ENCODE peak calls at places on chromosomes 7 and 10, in six cellular contexts. J, F, T, V, D and Z are unnamed samples.

GRCh38 chr10:43322769-43323168 is 48.7 kb upstream of the FXYD4 start:
- DNase-seq in J (peak; percentile 66), F (peak; percentile 88), T (peak; percentile 72), V (peak; percentile 90), D (no peak), Z (no peak)

GRCh38 chr7:124009321-124009720 is 23.5 kb downstream of the TMEM229A start:
- DNase-seq in J (no peak), F (no peak), T (no peak), V (no peak), D (no peak), Z (no peak)

GRCh38 chr7:186516-187113 is 5.8 kb upstream of the FAM20C start:
- DNase-seq in J (no peak), F (no peak), T (no peak), V (no peak), D (no peak), Z (no peak)

GRCh38 chr7:30992414-30992813 is 28.7 kb downstream of the GHRHR start:
- DNase-seq in J (no peak), F (no peak), T (no peak), V (no peak), D (no peak), Z (peak; percentile 25)

GRCh38 chr10:26844381-26844780 is 16.4 kb downstream of the ABI1 start:
- DNase-seq in J (no peak), F (no peak), T (no peak), V (no peak), D (no peak), Z (no peak)

GRCh38 chr10:31017534-31018361 is 13.9 kb downstream of the ZNF438 start:
- DNase-seq in J (no peak), F (no peak), T (no peak), V (no peak), D (no peak), Z (no peak)

GRCh38 chr7:42877852-42878251 is 34.0 kb downstream of the C7orf25 start:
- DNase-seq in J (no peak), F (no peak), T (no peak), V (no peak), D (no peak), Z (no peak)

GRCh38 chr7:84524714-84525694 is 330.4 kb upstream of the SEMA3A start:
- DNase-seq in J (no peak), F (no peak), T (no peak), V (no peak), D (no peak), Z (peak; percentile 63)

GRCh38 chr7:34108150-34108549 is 202.8 kb downstream of the BMPER start:
- DNase-seq in J (no peak), F (no peak), T (no peak), V (no peak), D (no peak), Z (no peak)

GRCh38 chr10:78992333-78992732 is 76.4 kb upstream of the ZMIZ1 start:
- DNase-seq in J (no peak), F (no peak), T (no peak), V (no peak), D (no peak), Z (no peak)

GRCh38 chr7:133887459-133887858 is 239.7 kb upstream of the LRGUK start:
- DNase-seq in J (no peak), F (peak; percentile 14), T (no peak), V (no peak), D (no peak), Z (no peak)

GRCh38 chr10:3554121-3554522 is 230.9 kb downstream of the KLF6 start:
- DNase-seq in J (no peak), F (no peak), T (no peak), V (no peak), D (no peak), Z (peak; percentile 18)

GRCh38 chr10:69010151-69010640 is 21.6 kb downstream of the KIFBP start:
- DNase-seq in J (no peak), F (no peak), T (no peak), V (no peak), D (no peak), Z (no peak)

GRCh38 chr7:78280276-78280675 is 481.7 kb downstream of the PHTF2 start:
- DNase-seq in J (no peak), F (no peak), T (no peak), V (no peak), D (no peak), Z (no peak)

GRCh38 chr7:21326916-21327315 is 101.0 kb upstream of the SP4 start:
- DNase-seq in J (no peak), F (no peak), T (no peak), V (no peak), D (no peak), Z (no peak)

GRCh38 chr10:78316451-78316931 is 282.8 kb downstream of the RPS24 start:
- DNase-seq in J (no peak), F (no peak), T (peak; percentile 30), V (no peak), D (peak; percentile 21), Z (peak; percentile 97)

GRCh38 chr10:69333205-69333604 is 54.9 kb downstream of the HK1 start:
- DNase-seq in J (no peak), F (no peak), T (no peak), V (no peak), D (no peak), Z (no peak)

GRCh38 chr10:131851332-131851731 is 49.5 kb upstream of the PPP2R2D start:
- DNase-seq in J (no peak), F (no peak), T (no peak), V (no peak), D (no peak), Z (no peak)

GRCh38 chr10:79342295-79342761 is 4.9 kb upstream of the PPIF start:
- DNase-seq in J (no peak), F (no peak), T (no peak), V (no peak), D (no peak), Z (no peak)